ENCODE peak calls at places on chromosome 11, in seven cellular contexts. A, O, T, Y, U, P and S are unnamed samples. For H3K9me3 and H3K4me1, the result is how much of the 10 kb centered on the place peaks cover.

GRCh38 chr11:118961591-118961990 is 5.5 kb downstream of the UPK2 start:
- DNase-seq in A (no peak), O (no peak), T (no peak), Y (no peak), U (no peak), P (no peak), S (no peak)

GRCh38 chr11:11555228-11555627 is 66.6 kb downstream of the GALNT18 start:
- DNase-seq in A (no peak), O (peak), T (no peak), Y (no peak), U (no peak), P (no peak), S (peak)

GRCh38 chr11:65611028-65611757 is 2.8 kb downstream of the MAP3K11 start:
- DNase-seq in A (no peak), O (no peak), T (no peak), Y (no peak), U (no peak), P (no peak), S (peak)

GRCh38 chr11:82930734-82931133 is 29.2 kb downstream of the DDIAS start:
- DNase-seq in A (no peak), O (no peak), T (no peak), Y (no peak), U (no peak), P (no peak), S (no peak)

GRCh38 chr11:18617688-18618340 is 16.3 kb downstream of the SPTY2D1 start:
- DNase-seq in A (peak), O (no peak), T (no peak), Y (peak), U (no peak), P (no peak), S (no peak)

GRCh38 chr11:131912127-131912526 is 541.7 kb downstream of the NTM start:
- DNase-seq in A (no peak), O (no peak), T (no peak), Y (no peak), U (no peak), P (no peak), S (no peak)

GRCh38 chr11:120511804-120512726 is 517 bp downstream of the GRIK4 start:
- DNase-seq in A (no peak), O (no peak), T (no peak), Y (peak), U (peak), P (no peak), S (peak)

GRCh38 chr11:2847511-2847910 is 38.1 kb downstream of the CDKN1C start:
- DNase-seq in A (no peak), O (no peak), T (no peak), Y (no peak), U (no peak), P (no peak), S (no peak)

GRCh38 chr11:114678125-114679036 is at the start of gene NXPE2:
- DNase-seq in A (peak), O (no peak), T (no peak), Y (peak), U (no peak), P (peak), S (no peak)

GRCh38 chr11:43853766-43854165 is 26.9 kb upstream of the ALKBH3 start:
- DNase-seq in A (peak), O (no peak), T (no peak), Y (no peak), U (no peak), P (no peak), S (no peak)

GRCh38 chr11:57378166-57378565 is 2.8 kb downstream of the PRG3 start:
- DNase-seq in A (peak), O (no peak), T (no peak), Y (no peak), U (no peak), P (no peak), S (no peak)

GRCh38 chr11:67504950-67505561 is at the start of gene PITPNM1:
- DNase-seq in A (peak), O (peak), T (no peak), Y (peak), U (peak), P (peak), S (peak)

GRCh38 chr11:36210529-36210928 is 78.7 kb downstream of the COMMD9 start:
- DNase-seq in A (no peak), O (no peak), T (no peak), Y (no peak), U (no peak), P (no peak), S (no peak)

GRCh38 chr11:41282436-41282835 is 177.0 kb downstream of the LRRC4C start:
- DNase-seq in A (no peak), O (no peak), T (no peak), Y (no peak), U (no peak), P (no peak), S (no peak)

GRCh38 chr11:57735655-57736298 is 5.5 kb upstream of the SELENOH start:
- DNase-seq in A (no peak), O (no peak), T (no peak), Y (no peak), U (peak), P (no peak), S (no peak)

GRCh38 chr11:65891180-65892136 is 985 bp downstream of the CCDC85B start:
- DNase-seq in A (peak), O (no peak), T (no peak), Y (peak), U (no peak), P (peak), S (peak)

GRCh38 chr11:118581057-118581456 is 8.8 kb downstream of the ARCN1 start:
- DNase-seq in A (no peak), O (no peak), T (no peak), Y (no peak), U (no peak), P (no peak), S (no peak)

GRCh38 chr11:27216268-27217149 is 146.5 kb downstream of the CCDC34 start:
- DNase-seq in A (peak), O (peak), T (no peak), Y (peak), U (no peak), P (no peak), S (peak)

GRCh38 chr11:66619080-66619554 is 2.7 kb downstream of the RBM14 start:
- DNase-seq in A (peak), O (no peak), T (peak), Y (peak), U (no peak), P (peak), S (no peak)

GRCh38 chr11:16986434-16987204 is 27.6 kb downstream of the PLEKHA7 start:
- DNase-seq in A (no peak), O (no peak), T (no peak), Y (no peak), U (no peak), P (no peak), S (peak)

GRCh38 chr11:46296520-46297448 is 19.3 kb downstream of the CREB3L1 start:
- DNase-seq in A (peak), O (peak), T (no peak), Y (peak), U (peak), P (no peak), S (peak)

GRCh38 chr11:2739531-2740274 is 39.9 kb upstream of the KCNQ1OT1 start:
- DNase-seq in A (no peak), O (peak), T (no peak), Y (no peak), U (no peak), P (no peak), S (peak)

DNA sequence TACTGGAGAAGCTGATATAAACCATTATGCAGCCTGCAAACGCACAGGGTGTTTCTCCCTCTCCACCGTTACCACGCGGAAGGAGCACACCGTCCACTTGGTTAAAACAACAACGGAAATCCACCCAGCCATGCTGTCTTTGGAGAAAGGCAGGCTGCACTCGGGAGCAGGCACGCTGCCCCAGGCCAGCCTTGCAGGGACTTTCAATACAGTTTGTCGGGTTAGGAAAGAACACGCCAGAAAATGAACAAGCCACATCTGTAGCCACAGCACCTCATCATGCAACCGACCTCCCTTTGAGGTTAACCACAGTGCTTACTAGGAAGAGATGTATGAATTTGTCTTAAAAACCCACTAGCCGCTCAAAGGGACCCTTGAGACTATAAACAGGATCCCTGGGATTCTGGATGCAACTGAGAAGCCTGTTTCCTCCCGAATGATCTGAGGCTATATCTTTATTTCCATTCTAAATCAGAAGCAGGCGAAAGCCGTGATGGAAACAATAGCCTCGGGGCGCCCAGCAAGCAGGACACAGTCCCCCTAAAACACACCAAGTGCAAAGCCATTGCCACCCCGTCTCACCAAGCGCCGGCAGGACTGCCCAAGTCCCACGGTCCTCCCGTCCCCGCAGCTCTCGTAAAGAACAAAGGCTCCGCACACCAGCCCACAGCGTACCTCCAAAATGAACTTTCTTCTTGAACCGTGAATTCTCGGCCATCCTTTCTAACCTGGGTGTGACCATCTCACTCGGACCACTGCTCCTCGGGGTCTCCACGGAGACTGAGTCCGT is 318.9 kb downstream of the CTTN start:
- DNase-seq in A (no peak), O (no peak), T (no peak), Y (no peak), U (no peak), P (no peak), S (peak)
- H3K9me3 ChIP-seq in A (under half), O (under half), T (under half), Y (under half), U (under half), P (under half), S (under half)

GRCh38 chr11:6607190-6607635 is 3.6 kb downstream of the ILK start:
- DNase-seq in A (no peak), O (no peak), T (no peak), Y (no peak), U (no peak), P (no peak), S (no peak)
- H3K4me3 ChIP-seq in A (peak), O (peak), T (no peak), Y (peak), U (no peak), P (no peak), S (peak)

DNA sequence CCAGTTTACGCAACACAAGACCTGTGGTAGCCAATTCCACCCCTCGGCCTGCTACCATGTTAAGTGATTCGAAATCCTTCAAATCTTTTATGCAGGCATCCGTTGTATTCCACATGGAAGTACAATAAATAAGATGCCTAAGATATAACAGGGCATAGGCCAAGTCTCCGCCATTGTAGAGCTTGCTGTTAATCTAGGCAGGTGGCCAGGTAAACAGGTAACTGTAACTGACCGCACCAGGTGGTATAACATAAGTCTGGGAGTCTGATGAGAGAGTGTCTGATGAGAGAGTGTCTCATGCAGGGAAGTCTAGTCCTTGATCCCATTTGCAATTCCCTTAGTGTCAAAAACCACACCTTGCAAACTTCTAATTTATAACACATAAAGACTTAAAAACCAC is 20.7 kb downstream of the SMCO4 start:
- DNase-seq in A (no peak), O (no peak), T (no peak), Y (no peak), U (no peak), P (no peak), S (no peak)
- H3K4me1 ChIP-seq in A (under half), O (under half), T (under half), Y (under half), U (under half), P (under half), S (under half)

DNA sequence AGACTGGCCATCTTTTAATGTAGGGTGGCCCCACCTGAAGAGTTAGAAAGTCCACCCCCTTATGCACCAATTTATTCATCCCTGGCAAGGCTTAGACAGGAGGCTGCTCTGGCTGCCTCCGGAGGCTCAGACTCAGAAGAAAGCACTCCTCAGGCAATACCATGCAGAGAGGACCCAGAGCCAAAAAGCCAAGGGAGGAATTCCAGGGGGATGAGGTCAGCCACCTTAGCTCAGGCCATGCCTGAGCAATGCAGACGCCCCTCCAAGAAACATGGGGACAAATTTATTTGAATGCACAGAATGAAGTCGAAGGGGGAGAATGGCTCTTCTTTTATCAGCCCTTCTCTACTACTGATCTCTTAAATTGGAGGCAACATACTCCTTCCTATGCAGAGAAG is 39.7 kb upstream of the GLYAT start:
- DNase-seq in A (peak), O (no peak), T (no peak), Y (no peak), U (no peak), P (no peak), S (no peak)
- H3K9me3 ChIP-seq in A (under half), O (under half), T (under half), Y (under half), U (under half), P (under half), S (under half)

GRCh38 chr11:87296627-87297026 is 258.9 kb downstream of the TMEM135 start:
- DNase-seq in A (no peak), O (no peak), T (no peak), Y (no peak), U (no peak), P (no peak), S (no peak)

GRCh38 chr11:87295237-87295636 is 257.5 kb downstream of the TMEM135 start:
- DNase-seq in A (no peak), O (no peak), T (no peak), Y (no peak), U (no peak), P (no peak), S (no peak)

GRCh38 chr11:87290304-87290922 is 252.7 kb downstream of the TMEM135 start:
- DNase-seq in A (peak), O (no peak), T (no peak), Y (peak), U (no peak), P (peak), S (no peak)

GRCh38 chr11:87298155-87298554 is 260.4 kb downstream of the TMEM135 start:
- DNase-seq in A (no peak), O (no peak), T (no peak), Y (no peak), U (no peak), P (no peak), S (no peak)

DNA sequence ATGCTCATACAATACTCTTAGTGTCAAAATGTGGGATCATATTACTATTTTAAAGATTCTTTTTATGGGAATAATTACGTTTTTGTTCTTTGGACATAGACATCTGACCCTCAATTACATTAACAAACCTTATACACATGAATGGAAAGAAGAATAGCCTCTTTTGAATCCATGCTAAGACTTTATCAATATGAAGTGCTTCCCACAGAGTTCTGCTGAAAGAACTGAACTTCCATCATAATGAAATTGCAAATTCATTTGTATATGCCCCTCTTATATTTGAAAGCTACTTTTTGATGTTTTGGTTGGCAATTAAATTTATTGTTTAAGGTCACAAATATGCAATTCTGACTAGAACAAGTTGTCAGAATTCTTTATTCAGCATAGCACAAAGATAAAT is 254.9 kb downstream of the TMEM135 start:
- DNase-seq in A (no peak), O (no peak), T (no peak), Y (no peak), U (no peak), P (no peak), S (no peak)
- H3K4me3 ChIP-seq in A (no peak), O (no peak), T (no peak), Y (no peak), U (no peak), P (no peak), S (no peak)

DNA sequence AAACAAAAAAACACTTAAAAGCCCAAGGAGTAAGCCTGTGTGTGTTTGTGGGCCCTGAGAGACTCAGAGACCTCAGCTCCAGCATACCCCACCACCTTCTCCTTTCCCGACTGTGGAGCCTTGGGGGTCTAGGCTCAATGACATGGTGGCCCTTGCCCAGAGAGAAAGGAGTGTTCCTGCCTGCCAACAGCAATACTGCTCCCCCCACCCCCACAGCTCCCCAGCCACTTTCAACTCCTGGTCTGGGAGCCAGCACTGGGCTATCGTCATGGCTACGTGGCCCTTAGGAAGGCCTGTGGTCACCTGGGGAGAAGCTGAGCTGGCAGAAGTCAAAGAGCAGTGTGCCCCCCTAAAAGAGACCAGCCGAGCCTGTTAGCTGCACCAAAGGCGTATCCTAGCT is 2.6 kb downstream of the PPP1R14B start:
- DNase-seq in A (no peak), O (no peak), T (no peak), Y (no peak), U (no peak), P (no peak), S (no peak)
- H3K4me1 ChIP-seq in A (under half), O (under half), T (under half), Y (under half), U (under half), P (under half), S (under half)